ENCODE peak calls at places on chromosomes 6 and 20, in five cellular contexts. C, Y, Q, A and X are unnamed samples. For H3K4me1, the result is how much of the 10 kb centered on the place peaks cover.

GRCh38 chr20:62316331-62317166 is 13.8 kb downstream of the ADRM1 start:
- DNase-seq in C (no peak), Y (no peak), Q (no peak), A (no peak), X (no peak)

GRCh38 chr6:163438940-163439335 is 24.4 kb downstream of the QKI start:
- DNase-seq in C (peak), Y (no peak), Q (no peak), A (no peak), X (no peak)

GRCh38 chr6:159982726-159983506 is 14.0 kb downstream of the IGF2R start:
- DNase-seq in C (peak), Y (no peak), Q (no peak), A (no peak), X (no peak)

GRCh38 chr6:25366785-25367657 is 87.8 kb downstream of the CARMIL1 start:
- DNase-seq in C (no peak), Y (no peak), Q (no peak), A (no peak), X (no peak)

GRCh38 chr6:148251286-148251685 is 91.4 kb upstream of the SASH1 start:
- DNase-seq in C (no peak), Y (no peak), Q (peak), A (peak), X (no peak)

GRCh38 chr6:135183532-135184440 is 2.7 kb downstream of the MYB start:
- DNase-seq in C (peak), Y (peak), Q (peak), A (peak), X (peak)

GRCh38 chr6:168193816-168194701 is 115.0 kb upstream of the FRMD1 start:
- DNase-seq in C (no peak), Y (no peak), Q (peak), A (peak), X (peak)

GRCh38 chr20:57062241-57062640 is 204.2 kb downstream of the BMP7 start:
- DNase-seq in C (no peak), Y (no peak), Q (no peak), A (no peak), X (no peak)

GRCh38 chr6:136927313-136927712 is 5.2 kb downstream of the SLC35D3 start:
- DNase-seq in C (no peak), Y (no peak), Q (peak), A (peak), X (peak)

GRCh38 chr6:118708736-118709135 is 57.3 kb upstream of the CEP85L start:
- DNase-seq in C (no peak), Y (no peak), Q (peak), A (no peak), X (no peak)

GRCh38 chr20:11261533-11262000 is 587.8 kb upstream of the JAG1 start:
- DNase-seq in C (no peak), Y (no peak), Q (peak), A (no peak), X (no peak)

GRCh38 chr6:71198908-71199307 is 89.7 kb upstream of the OGFRL1 start:
- DNase-seq in C (no peak), Y (no peak), Q (no peak), A (no peak), X (no peak)

GRCh38 chr20:3550857-3551256 is 80.0 kb downstream of the ATRN start:
- DNase-seq in C (peak), Y (no peak), Q (no peak), A (no peak), X (no peak)

GRCh38 chr6:168415149-168415992 is 25.6 kb upstream of the SMOC2 start:
- DNase-seq in C (no peak), Y (no peak), Q (no peak), A (no peak), X (peak)

GRCh38 chr6:82006027-82006738 is 241.4 kb downstream of the IBTK start:
- DNase-seq in C (no peak), Y (no peak), Q (peak), A (peak), X (peak)

GRCh38 chr6:30763618-30764489 is 19.5 kb upstream of the IER3 start:
- DNase-seq in C (no peak), Y (no peak), Q (peak), A (no peak), X (peak)
- TF ChIP-seq CTCF in C (no peak), Y (peak), Q (no peak), A (no peak), X (peak)

DNA sequence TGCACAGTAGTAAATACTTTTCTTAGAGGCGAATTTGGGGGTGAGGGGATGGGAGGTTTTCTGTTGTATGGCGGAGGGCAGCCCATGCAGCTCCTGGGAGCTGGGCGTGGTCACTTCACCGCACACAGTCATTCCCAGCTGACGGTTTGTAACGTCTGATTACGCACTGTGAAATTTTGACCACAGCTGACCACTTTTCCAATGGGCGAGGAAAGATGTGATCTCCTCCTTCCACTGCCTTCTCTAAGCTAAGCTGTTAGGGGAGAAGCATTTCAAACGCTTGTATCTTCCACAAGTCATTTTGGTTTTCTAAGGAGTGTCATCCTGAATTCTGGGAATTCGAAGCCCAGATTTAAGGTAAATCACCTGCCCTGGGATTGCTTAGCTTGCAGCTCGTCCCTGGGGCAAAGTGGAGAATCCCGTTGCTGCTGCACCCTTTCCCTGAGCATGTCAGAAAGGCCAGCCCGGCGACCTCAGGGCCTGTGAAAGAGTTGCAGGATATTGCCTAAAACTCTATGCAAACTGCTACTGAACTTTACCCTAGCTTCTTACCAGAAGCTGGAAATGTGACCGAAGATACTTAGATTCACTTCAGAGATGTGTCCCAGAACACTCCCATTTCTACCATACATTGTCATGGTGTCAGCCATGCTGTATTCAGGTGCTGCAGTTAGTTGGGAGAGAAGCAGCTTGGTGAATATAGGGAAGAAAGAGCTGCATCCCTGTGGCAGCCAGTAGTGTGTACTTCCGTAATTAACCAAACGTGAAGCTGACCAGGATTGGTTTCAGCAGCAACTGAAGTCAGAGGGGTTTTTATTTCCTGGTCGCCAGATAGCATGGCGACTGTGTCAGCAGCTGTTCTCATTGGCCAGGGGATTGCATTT is 58.9 kb downstream of the RREB1 start:
- DNase-seq in C (peak), Y (no peak), Q (no peak), A (no peak), X (peak)
- H3K4me1 ChIP-seq in C (half or more), Y (half or more), Q (half or more), A (under half), X (under half)

GRCh38 chr6:12150812-12151432 is 138.8 kb downstream of the HIVEP1 start:
- DNase-seq in C (no peak), Y (no peak), Q (peak), A (peak), X (peak)
- TF ChIP-seq CTCF in C (peak), Y (peak), Q (peak), A (peak), X (peak)

DNA sequence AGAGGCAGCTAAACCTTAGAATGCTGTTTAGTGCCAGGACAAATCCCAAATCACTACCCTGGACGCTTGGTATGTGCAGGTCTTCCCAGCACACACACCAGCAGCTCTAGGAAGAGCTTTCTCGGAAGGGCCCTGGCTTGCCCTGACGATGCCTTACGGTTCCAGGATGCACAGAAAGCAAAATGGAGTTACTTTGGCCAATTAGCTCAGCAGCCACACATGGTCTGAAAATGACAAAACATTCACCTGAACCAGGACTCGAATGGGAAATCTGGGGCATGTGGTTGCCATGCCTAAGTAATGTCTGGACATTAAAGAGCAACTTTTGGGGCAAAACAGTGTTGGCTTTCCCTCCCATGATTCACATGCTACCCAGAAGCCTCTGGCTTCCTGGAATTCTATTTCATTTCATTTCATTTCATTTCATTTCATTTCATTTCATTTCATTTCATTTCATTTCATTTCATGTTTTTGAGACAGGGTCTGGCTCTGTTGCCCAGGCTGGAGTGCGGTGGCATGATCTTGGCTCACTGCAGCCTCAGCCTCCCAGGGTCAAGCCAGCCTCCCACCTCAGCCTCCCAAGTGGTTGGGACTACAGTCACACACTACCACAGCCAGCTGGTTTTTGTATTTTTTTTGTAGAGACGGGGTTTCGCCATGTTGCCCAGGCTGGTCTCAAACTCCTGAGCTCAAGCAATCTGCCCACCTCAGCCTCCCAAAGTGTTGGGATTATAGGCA is 153.3 kb downstream of the ZDHHC14 start:
- DNase-seq in C (no peak), Y (no peak), Q (no peak), A (no peak), X (no peak)
- H3K4me1 ChIP-seq in C (under half), Y (under half), Q (under half), A (half or more), X (under half)